ENCODE peak calls at places on chromosomes 13 and 19, in nine cellular contexts. One of them, this sample, is unnamed.

GRCh38 chr13:43030548-43030947 is 7.2 kb downstream of the DNAJC15 start:
- ATAC-seq in lung: no peak
- ATAC-seq in RWPE2: no peak
- ATAC-seq in right cardiac atrium: no peak
- ATAC-seq in K562: no peak
- ATAC-seq in HepG2: no peak
- ATAC-seq in heart right ventricle: no peak
- ATAC-seq in IMR-90: no peak
- ATAC-seq in Panc1: no peak
- ATAC-seq in this sample: no peak

GRCh38 chr13:98652721-98653470 is 76.0 kb upstream of the STK24 start:
- ATAC-seq in lung: no peak
- ATAC-seq in RWPE2: no peak
- ATAC-seq in right cardiac atrium: no peak
- ATAC-seq in K562: no peak
- ATAC-seq in HepG2: no peak
- ATAC-seq in heart right ventricle: no peak
- ATAC-seq in IMR-90: no peak
- ATAC-seq in Panc1: no peak
- ATAC-seq in this sample: no peak

GRCh38 chr13:86324191-86324590 is 525.0 kb upstream of the SLITRK6 start:
- ATAC-seq in lung: no peak
- ATAC-seq in RWPE2: no peak
- ATAC-seq in right cardiac atrium: no peak
- ATAC-seq in K562: no peak
- ATAC-seq in HepG2: no peak
- ATAC-seq in heart right ventricle: no peak
- ATAC-seq in IMR-90: no peak
- ATAC-seq in Panc1: no peak
- ATAC-seq in this sample: no peak

GRCh38 chr19:19345232-19345631 is 24.6 kb downstream of the MAU2 start:
- ATAC-seq in lung: no peak
- ATAC-seq in RWPE2: no peak
- ATAC-seq in right cardiac atrium: no peak
- ATAC-seq in K562: no peak
- ATAC-seq in HepG2: no peak
- ATAC-seq in heart right ventricle: no peak
- ATAC-seq in IMR-90: no peak
- ATAC-seq in Panc1: no peak
- ATAC-seq in this sample: no peak

GRCh38 chr13:73222627-73223026 is 163.8 kb downstream of the KLF5 start:
- ATAC-seq in lung: no peak
- ATAC-seq in RWPE2: no peak
- ATAC-seq in right cardiac atrium: no peak
- ATAC-seq in K562: no peak
- ATAC-seq in HepG2: no peak
- ATAC-seq in heart right ventricle: no peak
- ATAC-seq in IMR-90: no peak
- ATAC-seq in Panc1: no peak
- ATAC-seq in this sample: no peak

GRCh38 chr19:8476524-8476923 is 25.9 kb downstream of the PRAM1 start:
- ATAC-seq in lung: no peak
- ATAC-seq in RWPE2: no peak
- ATAC-seq in right cardiac atrium: peak
- ATAC-seq in K562: no peak
- ATAC-seq in HepG2: no peak
- ATAC-seq in heart right ventricle: no peak
- ATAC-seq in IMR-90: no peak
- ATAC-seq in Panc1: no peak
- ATAC-seq in this sample: no peak

GRCh38 chr13:93248627-93249047 is 22.0 kb downstream of the GPC6 start:
- ATAC-seq in lung: peak
- ATAC-seq in RWPE2: peak
- ATAC-seq in right cardiac atrium: peak
- ATAC-seq in K562: peak
- ATAC-seq in HepG2: peak
- ATAC-seq in heart right ventricle: no peak
- ATAC-seq in IMR-90: no peak
- ATAC-seq in Panc1: peak
- ATAC-seq in this sample: no peak

GRCh38 chr13:73985789-73986188 is 148.4 kb downstream of the KLF12 start:
- ATAC-seq in lung: no peak
- ATAC-seq in RWPE2: no peak
- ATAC-seq in right cardiac atrium: no peak
- ATAC-seq in K562: no peak
- ATAC-seq in HepG2: no peak
- ATAC-seq in heart right ventricle: no peak
- ATAC-seq in IMR-90: no peak
- ATAC-seq in Panc1: no peak
- ATAC-seq in this sample: no peak

GRCh38 chr19:58317481-58318072 is 9.2 kb upstream of the ZSCAN22 start:
- ATAC-seq in lung: no peak
- ATAC-seq in RWPE2: peak
- ATAC-seq in right cardiac atrium: no peak
- ATAC-seq in K562: peak
- ATAC-seq in HepG2: no peak
- ATAC-seq in heart right ventricle: no peak
- ATAC-seq in IMR-90: peak
- ATAC-seq in Panc1: peak
- ATAC-seq in this sample: no peak

GRCh38 chr13:38358703-38359102 is 9.1 kb downstream of the UFM1 start:
- ATAC-seq in lung: no peak
- ATAC-seq in RWPE2: no peak
- ATAC-seq in right cardiac atrium: no peak
- ATAC-seq in K562: no peak
- ATAC-seq in HepG2: no peak
- ATAC-seq in heart right ventricle: no peak
- ATAC-seq in IMR-90: no peak
- ATAC-seq in Panc1: no peak
- ATAC-seq in this sample: no peak

GRCh38 chr13:40780822-40781401 is 8.5 kb upstream of the SLC25A15 start:
- ATAC-seq in lung: no peak
- ATAC-seq in RWPE2: no peak
- ATAC-seq in right cardiac atrium: no peak
- ATAC-seq in K562: peak
- ATAC-seq in HepG2: peak
- ATAC-seq in heart right ventricle: no peak
- ATAC-seq in IMR-90: peak
- ATAC-seq in Panc1: no peak
- ATAC-seq in this sample: no peak

GRCh38 chr13:79409828-79410227 is 3.8 kb upstream of the RBM26 start:
- ATAC-seq in lung: no peak
- ATAC-seq in RWPE2: no peak
- ATAC-seq in right cardiac atrium: no peak
- ATAC-seq in K562: no peak
- ATAC-seq in HepG2: no peak
- ATAC-seq in heart right ventricle: no peak
- ATAC-seq in IMR-90: no peak
- ATAC-seq in Panc1: no peak
- ATAC-seq in this sample: no peak

GRCh38 chr19:1748115-1748702 is 5.1 kb upstream of the ONECUT3 start:
- ATAC-seq in lung: no peak
- ATAC-seq in RWPE2: peak
- ATAC-seq in right cardiac atrium: no peak
- ATAC-seq in K562: peak
- ATAC-seq in HepG2: no peak
- ATAC-seq in heart right ventricle: no peak
- ATAC-seq in IMR-90: no peak
- ATAC-seq in Panc1: peak
- ATAC-seq in this sample: no peak

GRCh38 chr19:45391346-45391745 is 13.5 kb downstream of the PPP1R13L start:
- ATAC-seq in lung: no peak
- ATAC-seq in RWPE2: peak
- ATAC-seq in right cardiac atrium: no peak
- ATAC-seq in K562: peak
- ATAC-seq in HepG2: peak
- ATAC-seq in heart right ventricle: no peak
- ATAC-seq in IMR-90: peak
- ATAC-seq in Panc1: peak
- ATAC-seq in this sample: no peak

GRCh38 chr13:29483211-29483610 is 112.3 kb downstream of the SLC7A1 start:
- ATAC-seq in lung: no peak
- ATAC-seq in RWPE2: no peak
- ATAC-seq in right cardiac atrium: no peak
- ATAC-seq in K562: no peak
- ATAC-seq in HepG2: no peak
- ATAC-seq in heart right ventricle: no peak
- ATAC-seq in IMR-90: no peak
- ATAC-seq in Panc1: no peak
- ATAC-seq in this sample: no peak

GRCh38 chr19:14434157-14434501 is 1.0 kb downstream of the PKN1 start:
- ATAC-seq in lung: no peak
- ATAC-seq in RWPE2: peak
- ATAC-seq in right cardiac atrium: peak
- ATAC-seq in K562: no peak
- ATAC-seq in HepG2: peak
- ATAC-seq in heart right ventricle: no peak
- ATAC-seq in IMR-90: no peak
- ATAC-seq in Panc1: peak
- ATAC-seq in this sample: no peak
- H3K4me3 ChIP-seq in lung: peak
- H3K4me3 ChIP-seq in RWPE2: peak
- H3K4me3 ChIP-seq in right cardiac atrium: peak
- H3K4me3 ChIP-seq in K562: peak
- H3K4me3 ChIP-seq in HepG2: peak
- H3K4me3 ChIP-seq in heart right ventricle: peak
- H3K4me3 ChIP-seq in IMR-90: peak
- H3K4me3 ChIP-seq in Panc1: peak
- H3K4me3 ChIP-seq in this sample: peak

GRCh38 chr19:49425178-49425577 is at the start of gene GFY:
- ATAC-seq in lung: no peak
- ATAC-seq in RWPE2: no peak
- ATAC-seq in right cardiac atrium: no peak
- ATAC-seq in K562: no peak
- ATAC-seq in HepG2: no peak
- ATAC-seq in heart right ventricle: no peak
- ATAC-seq in IMR-90: no peak
- ATAC-seq in Panc1: no peak
- ATAC-seq in this sample: no peak

GRCh38 chr19:49428547-49429451 is 3.6 kb downstream of the GFY start:
- ATAC-seq in lung: no peak
- ATAC-seq in RWPE2: no peak
- ATAC-seq in right cardiac atrium: no peak
- ATAC-seq in K562: no peak
- ATAC-seq in HepG2: no peak
- ATAC-seq in heart right ventricle: no peak
- ATAC-seq in IMR-90: no peak
- ATAC-seq in Panc1: no peak
- ATAC-seq in this sample: no peak

GRCh38 chr19:49427855-49428546 is 2.8 kb downstream of the GFY start:
- ATAC-seq in lung: no peak
- ATAC-seq in RWPE2: peak
- ATAC-seq in right cardiac atrium: no peak
- ATAC-seq in K562: peak
- ATAC-seq in HepG2: peak
- ATAC-seq in heart right ventricle: no peak
- ATAC-seq in IMR-90: peak
- ATAC-seq in Panc1: peak
- ATAC-seq in this sample: no peak

GRCh38 chr19:49425922-49426592 is 869 bp downstream of the GFY start:
- ATAC-seq in lung: no peak
- ATAC-seq in RWPE2: peak
- ATAC-seq in right cardiac atrium: no peak
- ATAC-seq in K562: peak
- ATAC-seq in HepG2: no peak
- ATAC-seq in heart right ventricle: no peak
- ATAC-seq in IMR-90: no peak
- ATAC-seq in Panc1: no peak
- ATAC-seq in this sample: no peak

GRCh38 chr19:49427339-49427738 is 2.2 kb downstream of the GFY start:
- ATAC-seq in lung: no peak
- ATAC-seq in RWPE2: no peak
- ATAC-seq in right cardiac atrium: no peak
- ATAC-seq in K562: no peak
- ATAC-seq in HepG2: no peak
- ATAC-seq in heart right ventricle: no peak
- ATAC-seq in IMR-90: no peak
- ATAC-seq in Panc1: no peak
- ATAC-seq in this sample: no peak
- H3K4me3 ChIP-seq in lung: no peak
- H3K4me3 ChIP-seq in RWPE2: no peak
- H3K4me3 ChIP-seq in right cardiac atrium: no peak
- H3K4me3 ChIP-seq in K562: no peak
- H3K4me3 ChIP-seq in HepG2: no peak
- H3K4me3 ChIP-seq in heart right ventricle: no peak
- H3K4me3 ChIP-seq in IMR-90: no peak
- H3K4me3 ChIP-seq in Panc1: no peak
- H3K4me3 ChIP-seq in this sample: no peak

GRCh38 chr13:110297011-110297410 is 9.9 kb downstream of the COL4A1 start:
- ATAC-seq in lung: no peak
- ATAC-seq in RWPE2: no peak
- ATAC-seq in right cardiac atrium: no peak
- ATAC-seq in K562: no peak
- ATAC-seq in HepG2: no peak
- ATAC-seq in heart right ventricle: no peak
- ATAC-seq in IMR-90: no peak
- ATAC-seq in Panc1: no peak
- ATAC-seq in this sample: no peak

GRCh38 chr13:110294146-110294545 is 12.8 kb downstream of the COL4A1 start:
- ATAC-seq in lung: no peak
- ATAC-seq in RWPE2: no peak
- ATAC-seq in right cardiac atrium: peak
- ATAC-seq in K562: no peak
- ATAC-seq in HepG2: no peak
- ATAC-seq in heart right ventricle: no peak
- ATAC-seq in IMR-90: no peak
- ATAC-seq in Panc1: no peak
- ATAC-seq in this sample: peak

GRCh38 chr13:110293037-110293436 is 13.9 kb downstream of the COL4A1 start:
- ATAC-seq in lung: no peak
- ATAC-seq in RWPE2: no peak
- ATAC-seq in right cardiac atrium: no peak
- ATAC-seq in K562: no peak
- ATAC-seq in HepG2: no peak
- ATAC-seq in heart right ventricle: no peak
- ATAC-seq in IMR-90: no peak
- ATAC-seq in Panc1: no peak
- ATAC-seq in this sample: no peak

GRCh38 chr13:110293649-110294048 is 13.3 kb downstream of the COL4A1 start:
- ATAC-seq in lung: no peak
- ATAC-seq in RWPE2: no peak
- ATAC-seq in right cardiac atrium: peak
- ATAC-seq in K562: no peak
- ATAC-seq in HepG2: no peak
- ATAC-seq in heart right ventricle: no peak
- ATAC-seq in IMR-90: no peak
- ATAC-seq in Panc1: no peak
- ATAC-seq in this sample: no peak

GRCh38 chr13:110294624-110295023 is 12.3 kb downstream of the COL4A1 start:
- ATAC-seq in lung: no peak
- ATAC-seq in RWPE2: no peak
- ATAC-seq in right cardiac atrium: no peak
- ATAC-seq in K562: no peak
- ATAC-seq in HepG2: no peak
- ATAC-seq in heart right ventricle: no peak
- ATAC-seq in IMR-90: no peak
- ATAC-seq in Panc1: no peak
- ATAC-seq in this sample: no peak
- H3K4me3 ChIP-seq in lung: no peak
- H3K4me3 ChIP-seq in RWPE2: no peak
- H3K4me3 ChIP-seq in right cardiac atrium: no peak
- H3K4me3 ChIP-seq in K562: no peak
- H3K4me3 ChIP-seq in HepG2: no peak
- H3K4me3 ChIP-seq in heart right ventricle: no peak
- H3K4me3 ChIP-seq in IMR-90: no peak
- H3K4me3 ChIP-seq in Panc1: no peak
- H3K4me3 ChIP-seq in this sample: no peak

GRCh38 chr19:50178859-50179537 is 15.9 kb upstream of the IZUMO2 start:
- ATAC-seq in lung: no peak
- ATAC-seq in RWPE2: peak
- ATAC-seq in right cardiac atrium: no peak
- ATAC-seq in K562: no peak
- ATAC-seq in HepG2: no peak
- ATAC-seq in heart right ventricle: no peak
- ATAC-seq in IMR-90: no peak
- ATAC-seq in Panc1: no peak
- ATAC-seq in this sample: no peak
- H3K4me3 ChIP-seq in lung: no peak
- H3K4me3 ChIP-seq in RWPE2: no peak
- H3K4me3 ChIP-seq in right cardiac atrium: no peak
- H3K4me3 ChIP-seq in K562: no peak
- H3K4me3 ChIP-seq in HepG2: no peak
- H3K4me3 ChIP-seq in heart right ventricle: no peak
- H3K4me3 ChIP-seq in IMR-90: no peak
- H3K4me3 ChIP-seq in Panc1: no peak
- H3K4me3 ChIP-seq in this sample: no peak

This sample was measured in gastroesophageal sphincter.